ENCODE peak calls at places on chromosomes 1 and 21, in six cellular contexts. Y is fibroblast of lung, C is mammary epithelial cell, G is hepatocyte, Z is neuronal stem cell, B is IMR-90. H is an unnamed sample.

GRCh38 chr1:197199923-197200467 is 53.5 kb upstream of the ASPM start:
- DNase-seq in Y (no peak), C (no peak), G (no peak), Z (no peak), B (peak; percentile 31), H (peak; percentile 22)

GRCh38 chr1:47722101-47722500 is 275.1 kb downstream of the TRABD2B start:
- DNase-seq in Y (no peak), C (no peak), G (no peak), Z (no peak), B (no peak), H (no peak)

GRCh38 chr1:62358974-62359373 is 39.7 kb upstream of the KANK4 start:
- DNase-seq in Y (no peak), C (peak; percentile 26), G (no peak), Z (no peak), B (no peak), H (no peak)

GRCh38 chr1:110339040-110339426 is at the start of gene RBM15:
- DNase-seq in Y (no peak), C (peak; percentile 100), G (peak; percentile 100), Z (peak; percentile 100), B (peak; percentile 100), H (no peak)

GRCh38 chr1:241734533-241734932 is 82.5 kb downstream of the WDR64 start:
- DNase-seq in Y (no peak), C (no peak), G (no peak), Z (no peak), B (no peak), H (no peak)

GRCh38 chr1:17765444-17766411 is 10.6 kb downstream of the ACTL8 start:
- DNase-seq in Y (peak; percentile 97), C (peak; percentile 5), G (peak; percentile 32), Z (no peak), B (peak; percentile 98), H (peak; percentile 94)

GRCh38 chr1:39791838-39792237 is 3.2 kb upstream of the BMP8B start:
- DNase-seq in Y (no peak), C (no peak), G (no peak), Z (no peak), B (no peak), H (no peak)

GRCh38 chr1:156768610-156769295 is 1.4 kb downstream of the PRCC start:
- DNase-seq in Y (no peak), C (no peak), G (peak; percentile 37), Z (no peak), B (no peak), H (no peak)

GRCh38 chr21:28833181-28833580 is 159.5 kb downstream of the LTN1 start:
- DNase-seq in Y (no peak), C (peak; percentile 21), G (no peak), Z (no peak), B (peak; percentile 5), H (no peak)

GRCh38 chr1:245829194-245829593 is 674.4 kb downstream of the KIF26B start:
- DNase-seq in Y (no peak), C (no peak), G (no peak), Z (no peak), B (no peak), H (no peak)

GRCh38 chr1:228156518-228156875 is 6.8 kb downstream of the GJC2 start:
- DNase-seq in Y (no peak), C (no peak), G (no peak), Z (no peak), B (no peak), H (no peak)

GRCh38 chr1:205534444-205534985 is 30.0 kb downstream of the CDK18 start:
- DNase-seq in Y (no peak), C (no peak), G (no peak), Z (no peak), B (no peak), H (no peak)

GRCh38 chr1:39205102-39205780 is 746 bp downstream of the MACF1 start:
- DNase-seq in Y (peak; percentile 81), C (peak; percentile 85), G (peak; percentile 37), Z (no peak), B (peak; percentile 76), H (peak; percentile 75)

GRCh38 chr1:55378582-55378981 is 163.4 kb upstream of the USP24 start:
- DNase-seq in Y (peak; percentile 64), C (no peak), G (peak; percentile 73), Z (peak; percentile 36), B (peak; percentile 64), H (peak; percentile 47)

GRCh38 chr1:173568483-173568882 is 34.4 kb downstream of the SLC9C2 start:
- DNase-seq in Y (no peak), C (no peak), G (no peak), Z (no peak), B (no peak), H (no peak)

GRCh38 chr1:173561263-173561662 is 41.6 kb downstream of the SLC9C2 start:
- DNase-seq in Y (no peak), C (no peak), G (no peak), Z (no peak), B (no peak), H (no peak)

GRCh38 chr1:173560300-173560699 is 42.6 kb downstream of the SLC9C2 start:
- DNase-seq in Y (no peak), C (no peak), G (no peak), Z (no peak), B (no peak), H (no peak)

GRCh38 chr1:173562813-173563212 is 40.1 kb downstream of the SLC9C2 start:
- DNase-seq in Y (no peak), C (no peak), G (no peak), Z (no peak), B (no peak), H (no peak)
- H2AFZ ChIP-seq in Y (no peak overlapping the region), C (no peak overlapping the region), G (no peak overlapping the region), Z (no peak overlapping the region), B (peak overlapping the region; percentile 51), H (no peak overlapping the region)

GRCh38 chr1:58874757-58875755 is 91.2 kb upstream of the JUN start:
- DNase-seq in Y (peak; percentile 83), C (peak; percentile 77), G (peak; percentile 40), Z (peak; percentile 75), B (peak; percentile 51), H (peak; percentile 77)
- H3K27ac ChIP-seq in Y (peak overlapping the region; percentile 38), C (peak overlapping the region; percentile 64), G (peak overlapping the region; percentile 54), Z (peak overlapping the region; percentile 79), B (peak overlapping the region; percentile 2), H (peak overlapping the region; percentile 46)

DNA sequence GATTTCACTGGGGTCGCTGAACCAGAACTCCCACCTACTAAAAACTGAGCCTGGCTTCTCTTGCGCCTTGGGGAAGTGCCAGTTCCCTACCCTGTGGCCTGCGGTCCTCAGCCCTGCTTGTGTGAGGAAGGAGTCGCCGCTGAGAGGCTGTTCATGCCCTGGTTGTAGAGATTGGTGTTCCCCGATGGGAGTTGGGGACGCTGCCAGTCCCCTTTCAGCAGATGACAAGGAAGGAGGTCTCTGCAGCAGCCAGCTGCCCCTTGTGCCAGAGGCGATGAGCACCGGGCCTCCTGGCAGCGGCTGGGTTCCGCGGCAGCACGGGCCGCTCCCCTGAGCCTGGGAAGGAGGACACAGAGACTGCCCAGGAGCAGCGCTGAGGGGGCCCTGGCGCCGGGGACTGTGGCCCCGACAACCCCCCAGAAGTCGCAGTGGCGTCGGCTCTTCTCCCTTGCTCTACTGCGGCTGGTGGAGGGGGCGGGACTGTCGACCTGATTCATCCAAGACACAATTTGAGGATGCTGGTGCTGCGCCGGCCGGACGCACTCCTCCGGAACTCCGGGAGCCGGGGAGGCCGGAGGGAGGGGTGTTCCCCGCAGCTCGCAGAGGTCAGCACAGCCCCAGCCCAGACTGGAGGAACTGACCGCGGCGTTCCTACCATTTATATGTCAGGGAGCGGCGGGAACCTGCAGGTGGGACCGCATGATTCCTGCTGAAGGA is 12.0 kb upstream of the ADORA3 start:
- DNase-seq in Y (peak; percentile 72), C (peak; percentile 13), G (no peak), Z (no peak), B (peak; percentile 54), H (peak; percentile 57)
- H2AFZ ChIP-seq in Y (peak overlapping the region; percentile 50), C (peak overlapping the region; percentile 78), G (no peak overlapping the region), Z (peak overlapping the region; percentile 40), B (peak overlapping the region; percentile 97), H (peak overlapping the region; percentile 88)

DNA sequence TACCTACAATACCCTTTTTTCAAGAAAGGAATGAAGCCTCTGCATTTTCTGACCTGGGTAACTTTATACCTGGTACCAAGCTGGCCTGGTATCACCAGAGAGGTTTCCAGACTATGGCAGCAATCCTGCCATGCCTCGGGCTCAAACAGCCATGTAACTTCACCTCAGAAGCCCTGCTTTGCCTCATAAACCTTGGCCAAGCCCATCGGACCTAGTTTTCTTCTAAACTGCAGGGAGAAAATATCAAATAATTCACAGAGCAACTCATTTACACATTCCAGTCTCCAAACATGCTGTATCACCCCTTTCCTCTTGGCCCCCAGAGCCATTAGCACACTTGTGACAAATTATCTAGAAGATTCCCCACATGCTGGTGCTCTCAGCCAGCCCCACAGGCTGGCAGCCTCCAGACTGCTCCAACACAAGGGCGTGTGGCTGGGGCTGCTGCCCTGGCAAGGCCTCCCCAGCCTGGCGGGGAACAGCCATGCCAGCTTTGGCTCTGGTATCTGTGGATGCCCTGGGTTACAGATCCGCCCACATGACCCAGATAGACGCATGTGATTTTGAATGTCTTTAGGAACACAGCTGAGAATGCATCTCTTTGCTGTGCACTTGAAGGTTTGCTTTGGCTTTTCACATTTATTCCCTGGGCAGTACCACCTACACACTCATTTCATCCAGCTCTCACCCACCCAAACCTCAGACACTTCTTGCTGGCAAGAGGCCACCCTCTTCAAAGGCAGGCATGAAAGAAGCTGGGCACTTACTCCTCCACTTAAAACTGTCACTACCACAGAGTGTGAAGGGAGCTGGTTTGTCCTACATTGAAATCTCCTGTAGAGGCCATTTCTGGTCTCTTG is 70.0 kb upstream of the BCAR3 start:
- DNase-seq in Y (no peak), C (no peak), G (no peak), Z (no peak), B (no peak), H (no peak)
- H3K27ac ChIP-seq in Y (no peak overlapping the region), C (no peak overlapping the region), G (no peak overlapping the region), Z (no peak overlapping the region), B (no peak overlapping the region), H (no peak overlapping the region)

GRCh38 chr1:217661407-217661806 is 30.3 kb downstream of the SPATA17 start:
- DNase-seq in Y (no peak), C (no peak), G (no peak), Z (no peak), B (no peak), H (no peak)

GRCh38 chr1:217660353-217661062 is 29.4 kb downstream of the SPATA17 start:
- DNase-seq in Y (peak; percentile 88), C (peak; percentile 98), G (peak; percentile 26), Z (no peak), B (peak; percentile 90), H (peak; percentile 84)
- H2AFZ ChIP-seq in Y (peak overlapping the region; percentile 57), C (peak overlapping the region; percentile 72), G (no peak overlapping the region), Z (no peak overlapping the region), B (no peak overlapping the region), H (peak overlapping the region; percentile 33)

H was measured in astrocyte.